ENCODE peak calls at places on chromosomes 5 and 9, in six cellular contexts. One of them, this sample, is unnamed.

GRCh38 chr9:93665566-93666278 is 89.3 kb downstream of the PHF2 start:
- DNase-seq in ureter: no peak
- DNase-seq in caudate nucleus: no peak
- DNase-seq in fibroblast of lung: no peak
- DNase-seq in fibroblast of mammary gland: no peak
- DNase-seq in putamen: no peak
- DNase-seq in this sample: no peak

GRCh38 chr5:159678800-159679392 is 237.4 kb upstream of the ADRA1B start:
- DNase-seq in ureter: no peak
- DNase-seq in caudate nucleus: no peak
- DNase-seq in fibroblast of lung: no peak
- DNase-seq in fibroblast of mammary gland: no peak
- DNase-seq in putamen: no peak
- DNase-seq in this sample: no peak

GRCh38 chr5:167766957-167767356 is 524.5 kb upstream of the WWC1 start:
- DNase-seq in ureter: no peak
- DNase-seq in caudate nucleus: no peak
- DNase-seq in fibroblast of lung: no peak
- DNase-seq in fibroblast of mammary gland: no peak
- DNase-seq in putamen: no peak
- DNase-seq in this sample: no peak

GRCh38 chr9:108194154-108194553 is 661.6 kb downstream of the ACTL7B start:
- DNase-seq in ureter: no peak
- DNase-seq in caudate nucleus: no peak
- DNase-seq in fibroblast of lung: no peak
- DNase-seq in fibroblast of mammary gland: no peak
- DNase-seq in putamen: no peak
- DNase-seq in this sample: no peak

GRCh38 chr9:69718218-69718617 is 41.6 kb downstream of the PTAR1 start:
- DNase-seq in ureter: no peak
- DNase-seq in caudate nucleus: no peak
- DNase-seq in fibroblast of lung: no peak
- DNase-seq in fibroblast of mammary gland: no peak
- DNase-seq in putamen: no peak
- DNase-seq in this sample: no peak

GRCh38 chr5:121691478-121691877 is 160.2 kb upstream of the FTMT start:
- DNase-seq in ureter: no peak
- DNase-seq in caudate nucleus: no peak
- DNase-seq in fibroblast of lung: peak
- DNase-seq in fibroblast of mammary gland: peak
- DNase-seq in putamen: no peak
- DNase-seq in this sample: no peak

GRCh38 chr5:61464512-61464911 is 132.5 kb downstream of the ZSWIM6 start:
- DNase-seq in ureter: no peak
- DNase-seq in caudate nucleus: no peak
- DNase-seq in fibroblast of lung: no peak
- DNase-seq in fibroblast of mammary gland: no peak
- DNase-seq in putamen: no peak
- DNase-seq in this sample: no peak

GRCh38 chr9:110208031-110208430 is at the start of gene C9orf152:
- DNase-seq in ureter: no peak
- DNase-seq in caudate nucleus: no peak
- DNase-seq in fibroblast of lung: no peak
- DNase-seq in fibroblast of mammary gland: no peak
- DNase-seq in putamen: no peak
- DNase-seq in this sample: no peak

GRCh38 chr9:110049699-110050450 is 158.1 kb downstream of the C9orf152 start:
- DNase-seq in ureter: no peak
- DNase-seq in caudate nucleus: no peak
- DNase-seq in fibroblast of lung: no peak
- DNase-seq in fibroblast of mammary gland: no peak
- DNase-seq in putamen: no peak
- DNase-seq in this sample: peak

GRCh38 chr5:133985540-133986180 is 17.2 kb upstream of the C5orf15 start:
- DNase-seq in ureter: no peak
- DNase-seq in caudate nucleus: no peak
- DNase-seq in fibroblast of lung: no peak
- DNase-seq in fibroblast of mammary gland: no peak
- DNase-seq in putamen: no peak
- DNase-seq in this sample: no peak

GRCh38 chr9:111282940-111283339 is 47.1 kb downstream of the OR2K2 start:
- DNase-seq in ureter: no peak
- DNase-seq in caudate nucleus: no peak
- DNase-seq in fibroblast of lung: peak
- DNase-seq in fibroblast of mammary gland: no peak
- DNase-seq in putamen: no peak
- DNase-seq in this sample: no peak

GRCh38 chr5:90133941-90134340 is 275.6 kb downstream of the CETN3 start:
- DNase-seq in ureter: no peak
- DNase-seq in caudate nucleus: no peak
- DNase-seq in fibroblast of lung: no peak
- DNase-seq in fibroblast of mammary gland: no peak
- DNase-seq in putamen: no peak
- DNase-seq in this sample: no peak